ENCODE peak calls at places on chromosomes 3 and 15, in five cellular contexts. C, O, F, V and U are unnamed samples.
A peak's percentile ranks its signal among the peaks of the same experiment; 100 is the strongest.

GRCh38 chr3:100928638-100929428 is 64.4 kb downstream of the ABI3BP start:
- DNase-seq in C (no peak), O (no peak), F (no peak), V (no peak), U (no peak)

GRCh38 chr3:172953576-172953975 is 187.5 kb downstream of the SPATA16 start:
- DNase-seq in C (no peak), F (no peak), V (no peak), O (no peak), U (no peak)

GRCh38 chr3:173009410-173009809 is 131.6 kb downstream of the SPATA16 start:
- DNase-seq in V (no peak), C (peak; percentile 1), O (no peak), F (no peak), U (no peak)

GRCh38 chr15:101647251-101647650 is 4.9 kb downstream of the TM2D3 start:
- DNase-seq in O (no peak), C (no peak), V (no peak), F (no peak), U (no peak)

GRCh38 chr3:42741796-42742195 is 31.3 kb downstream of the CCDC13 start:
- DNase-seq in O (no peak), F (no peak), V (no peak), C (no peak), U (no peak)

GRCh38 chr3:111610612-111611054 is 15.5 kb upstream of the ZBED2 start:
- DNase-seq in F (no peak), C (no peak), V (no peak), O (no peak), U (no peak)

GRCh38 chr3:150371741-150372254 is 36.3 kb upstream of the TSC22D2 start:
- DNase-seq in O (no peak), C (peak; percentile 85), F (peak; percentile 44), V (peak; percentile 77), U (peak; percentile 43)

GRCh38 chr3:145767909-145768308 is 393.1 kb downstream of the PLOD2 start:
- DNase-seq in F (no peak), C (no peak), O (no peak), V (no peak), U (no peak)

GRCh38 chr3:119681279-119681678 is 4.1 kb upstream of the COX17 start:
- DNase-seq in O (no peak), C (peak; percentile 15), F (no peak), V (no peak), U (no peak)

GRCh38 chr3:192467230-192468186 is 259.8 kb downstream of the FGF12 start:
- DNase-seq in C (peak; percentile 51), F (peak; percentile 53), O (peak; percentile 34), V (no peak), U (peak; percentile 61)

GRCh38 chr3:119809249-119810017 is 27.5 kb downstream of the NR1I2 start:
- DNase-seq in V (no peak), F (no peak), C (no peak), O (no peak), U (no peak)

GRCh38 chr15:84033793-84034553 is 201.6 kb upstream of the GOLGA6L4 start:
- DNase-seq in C (no peak), F (no peak), V (no peak), O (no peak), U (no peak)

GRCh38 chr3:70822777-70823176 is 510.3 kb upstream of the MDFIC2 start:
- DNase-seq in O (no peak), F (no peak), V (no peak), C (no peak), U (no peak)

GRCh38 chr15:44427756-44428724 is 611 bp downstream of the CTDSPL2 start:
- DNase-seq in C (peak; percentile 62), F (peak; percentile 69), V (no peak), O (no peak), U (peak; percentile 74)

GRCh38 chr15:29034151-29034550 is 148.4 kb downstream of the APBA2 start:
- DNase-seq in F (no peak), C (no peak), V (no peak), O (no peak), U (no peak)

GRCh38 chr15:91302588-91303439 is 202.8 kb downstream of the SV2B start:
- DNase-seq in V (no peak), F (peak; percentile 16), C (peak; percentile 45), O (no peak), U (no peak)

GRCh38 chr3:63864008-63864871 is 573 bp downstream of the ATXN7 start:
- DNase-seq in V (no peak), F (peak; percentile 51), O (no peak), C (no peak), U (peak; percentile 56)

GRCh38 chr3:69442771-69443197 is 56.9 kb upstream of the FRMD4B start:
- DNase-seq in V (no peak), C (no peak), F (no peak), O (no peak), U (no peak)

GRCh38 chr3:193812791-193813505 is 219.9 kb downstream of the OPA1 start:
- DNase-seq in O (no peak), F (no peak), V (peak; percentile 13), C (no peak), U (no peak)

GRCh38 chr15:57662091-57662744 is 44.3 kb upstream of the POLR2M start:
- DNase-seq in O (no peak), C (no peak), V (no peak), F (peak; percentile 47), U (peak; percentile 61)

GRCh38 chr3:123336001-123336400 is 112.9 kb downstream of the ADCY5 start:
- DNase-seq in F (no peak), C (no peak), V (peak; percentile 47), O (no peak), U (no peak)

GRCh38 chr3:14918356-14918860 is 29.0 kb upstream of the NR2C2 start:
- DNase-seq in V (no peak), C (no peak), O (no peak), F (no peak), U (no peak)

GRCh38 chr3:194336601-194337355 is 14.3 kb downstream of the CPN2 start:
- DNase-seq in V (no peak), C (no peak), F (no peak), O (no peak), U (no peak)

GRCh38 chr15:44654858-44655257 is 8.6 kb downstream of the SPG11 start:
- DNase-seq in V (no peak), O (no peak), F (no peak), C (no peak), U (no peak)

GRCh38 chr15:76973362-76973743 is 21.6 kb upstream of the PSTPIP1 start:
- DNase-seq in C (peak; percentile 12), F (no peak), O (no peak), V (no peak), U (no peak)
- H3K4me3 ChIP-seq in C (no peak overlapping the region), F (no peak overlapping the region), O (no peak overlapping the region), V (no peak overlapping the region), U (no peak overlapping the region)

GRCh38 chr15:89363770-89364169 is 29.1 kb upstream of the POLG start:
- DNase-seq in V (no peak), F (no peak), O (no peak), C (no peak), U (no peak)

GRCh38 chr15:89363133-89363532 is 28.5 kb upstream of the POLG start:
- DNase-seq in V (no peak), C (no peak), O (no peak), F (no peak), U (no peak)

GRCh38 chr15:89364341-89364740 is 29.7 kb upstream of the POLG start:
- DNase-seq in O (no peak), V (no peak), F (peak; percentile 19), C (no peak), U (no peak)

GRCh38 chr15:89361451-89362202 is 27.0 kb upstream of the POLG start:
- DNase-seq in C (peak; percentile 22), O (peak; percentile 35), V (peak; percentile 73), F (peak; percentile 46), U (peak; percentile 59)

DNA sequence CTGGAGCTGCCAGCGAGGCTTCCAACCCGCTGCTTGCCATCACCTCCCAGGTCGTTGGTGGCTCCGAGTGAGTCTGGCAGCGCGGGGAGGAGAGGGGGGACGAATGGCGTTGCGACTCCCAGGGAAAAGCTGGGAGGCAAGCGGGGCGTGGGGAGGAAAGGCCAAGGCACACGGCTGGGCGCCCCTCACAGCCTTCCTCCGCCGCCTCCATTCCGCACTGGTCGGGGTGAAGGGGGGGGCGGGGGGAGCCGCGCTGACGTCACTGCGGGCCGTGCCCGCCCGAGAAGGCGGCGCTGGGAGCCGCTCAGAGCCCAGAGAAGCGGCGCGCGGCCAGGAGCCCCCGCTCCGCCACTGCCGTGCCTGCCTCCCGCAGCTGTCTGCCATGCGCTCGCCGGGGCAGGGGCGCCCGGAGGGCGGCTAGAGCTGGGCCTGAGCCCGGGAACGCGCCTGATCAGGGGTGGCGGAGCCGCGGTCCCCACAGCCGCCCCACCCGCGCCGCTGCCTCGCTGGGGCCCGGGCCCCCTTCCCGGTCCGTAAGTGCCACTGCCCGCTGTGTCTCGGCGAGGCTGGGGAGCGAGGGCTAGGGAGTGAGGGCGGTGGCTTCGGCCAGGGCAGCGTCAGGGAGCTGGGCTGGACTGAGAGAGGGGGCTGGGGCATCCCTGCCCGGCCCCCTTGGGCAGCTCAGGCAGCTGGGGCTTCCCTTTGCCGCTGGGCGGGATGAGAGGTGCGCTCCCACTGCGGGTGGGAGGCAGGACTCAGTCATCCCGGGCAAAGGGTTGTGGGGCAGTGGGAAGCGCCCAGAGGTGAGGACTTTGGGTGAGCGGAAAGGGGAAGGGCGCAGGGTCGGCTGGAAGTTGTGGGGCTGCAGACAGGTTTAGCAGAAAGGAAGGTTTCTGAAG is 27.8 kb upstream of the POLG start:
- DNase-seq in C (no peak), V (no peak), F (no peak), O (no peak), U (no peak)
- TF ChIP-seq EP300 in C (no peak), V (no peak), F (no peak), O (no peak), U (no peak)

DNA sequence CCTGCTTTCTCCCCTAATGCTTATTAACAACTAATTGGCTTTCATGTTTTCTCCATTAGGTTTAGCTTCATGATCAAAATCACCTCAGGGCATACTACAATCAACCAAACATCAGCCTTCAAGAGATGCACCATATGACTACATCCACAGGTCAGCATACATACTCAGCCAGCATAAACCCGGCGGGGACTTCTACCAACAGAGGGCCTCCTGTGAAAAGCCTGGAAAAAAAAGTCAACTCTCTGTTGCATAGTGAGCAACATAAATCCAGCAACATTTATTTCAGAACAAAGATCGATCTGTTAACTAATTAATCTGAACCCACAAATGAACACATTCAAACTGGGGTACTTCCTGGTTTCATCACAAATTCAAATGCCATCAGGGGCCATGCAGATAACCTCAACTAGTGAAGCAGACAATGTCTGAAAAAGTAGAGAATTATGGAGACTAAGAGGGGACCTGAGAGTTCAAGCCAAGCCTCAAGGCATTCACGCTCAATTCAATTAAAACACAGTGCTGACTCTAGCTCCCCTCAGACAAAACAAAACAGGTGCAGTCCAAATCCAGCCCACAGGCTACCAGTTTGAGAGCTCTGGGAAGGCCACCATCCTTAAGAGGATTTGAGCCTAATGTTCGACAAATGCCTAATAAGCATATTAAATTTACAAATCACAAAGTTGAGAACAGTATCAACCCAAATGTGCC is 124.5 kb downstream of the MAGI1 start:
- DNase-seq in F (no peak), V (no peak), O (no peak), C (no peak), U (no peak)
- TF ChIP-seq CTCF in F (no peak), V (no peak), O (no peak), C (peak; percentile 27), U (no peak)

GRCh38 chr3:48427630-48427962 is 2.3 kb downstream of the PLXNB1 start:
- DNase-seq in V (no peak), O (no peak), C (no peak), F (peak; percentile 37), U (no peak)
- H3K4me3 ChIP-seq in V (peak overlapping the region; percentile 66), O (no peak overlapping the region), C (peak overlapping the region; percentile 86), F (peak overlapping the region; percentile 63), U (peak overlapping the region; percentile 84)

DNA sequence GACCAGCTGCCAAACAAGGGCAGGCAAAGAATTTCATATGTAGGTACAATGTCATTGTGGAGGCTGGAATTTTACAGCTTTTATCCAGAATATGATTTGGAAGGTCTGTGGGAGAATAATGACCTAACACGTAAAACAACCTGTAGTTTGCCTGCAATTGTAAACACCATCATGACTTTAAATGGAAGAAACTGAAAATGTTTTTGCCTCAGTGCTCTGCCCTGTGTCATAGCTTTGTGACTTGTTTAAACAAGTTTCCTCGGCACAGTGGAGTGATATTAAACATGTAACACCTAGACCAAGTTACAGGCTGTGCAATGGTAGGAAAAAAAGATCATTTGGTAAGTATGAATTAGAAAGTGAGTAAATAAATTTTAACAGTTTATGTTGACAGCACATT is 171.6 kb upstream of the MBNL1 start:
- DNase-seq in O (no peak), C (no peak), V (peak; percentile 64), F (no peak), U (no peak)
- TF ChIP-seq EP300 in O (no peak), C (no peak), V (peak; percentile 93), F (peak; percentile 83), U (peak; percentile 59)